ENCODE peak calls at places on chromosome 7, in six cellular contexts. One of them, this sample, is unnamed.

GRCh38 chr7:121475806-121476205 is 79.7 kb upstream of the FAM3C start:
- DNase-seq in RPMI7951: no peak
- DNase-seq in effector memory CD4-positive, alpha-beta T cell: no peak
- DNase-seq in frontal cortex: no peak
- DNase-seq in posterior cingulate gyrus: no peak
- DNase-seq in IMR-90: no peak
- DNase-seq in this sample: no peak

GRCh38 chr7:30770936-30771858 is at the start of gene MINDY4:
- DNase-seq in frontal cortex: peak
- DNase-seq in IMR-90: peak
- DNase-seq in effector memory CD4-positive, alpha-beta T cell: peak
- DNase-seq in RPMI7951: peak
- DNase-seq in posterior cingulate gyrus: peak
- DNase-seq in this sample: peak

GRCh38 chr7:40571796-40572195 is 437.0 kb downstream of the SUGCT start:
- DNase-seq in RPMI7951: peak
- DNase-seq in effector memory CD4-positive, alpha-beta T cell: no peak
- DNase-seq in posterior cingulate gyrus: no peak
- DNase-seq in frontal cortex: no peak
- DNase-seq in IMR-90: peak
- DNase-seq in this sample: no peak

GRCh38 chr7:18468794-18469193 is 26.8 kb upstream of the HDAC9 start:
- DNase-seq in frontal cortex: no peak
- DNase-seq in effector memory CD4-positive, alpha-beta T cell: no peak
- DNase-seq in RPMI7951: no peak
- DNase-seq in posterior cingulate gyrus: no peak
- DNase-seq in IMR-90: no peak
- DNase-seq in this sample: no peak

GRCh38 chr7:12137283-12137682 is 73.8 kb upstream of the TMEM106B start:
- DNase-seq in posterior cingulate gyrus: no peak
- DNase-seq in frontal cortex: no peak
- DNase-seq in IMR-90: no peak
- DNase-seq in effector memory CD4-positive, alpha-beta T cell: no peak
- DNase-seq in RPMI7951: no peak
- DNase-seq in this sample: no peak

GRCh38 chr7:34823650-34824258 is 165.7 kb downstream of the NPSR1 start:
- DNase-seq in posterior cingulate gyrus: peak
- DNase-seq in IMR-90: peak
- DNase-seq in frontal cortex: peak
- DNase-seq in effector memory CD4-positive, alpha-beta T cell: peak
- DNase-seq in RPMI7951: peak
- DNase-seq in this sample: peak

GRCh38 chr7:157703131-157703530 is 366.3 kb downstream of the DNAJB6 start:
- DNase-seq in IMR-90: no peak
- DNase-seq in frontal cortex: no peak
- DNase-seq in effector memory CD4-positive, alpha-beta T cell: no peak
- DNase-seq in RPMI7951: no peak
- DNase-seq in posterior cingulate gyrus: peak
- DNase-seq in this sample: no peak

GRCh38 chr7:72077776-72078175 is 334.4 kb downstream of the CALN1 start:
- DNase-seq in frontal cortex: no peak
- DNase-seq in RPMI7951: no peak
- DNase-seq in IMR-90: no peak
- DNase-seq in posterior cingulate gyrus: no peak
- DNase-seq in effector memory CD4-positive, alpha-beta T cell: no peak
- DNase-seq in this sample: peak

GRCh38 chr7:142602756-142603155 is 146.5 kb upstream of the PRSS1 start:
- DNase-seq in IMR-90: no peak
- DNase-seq in posterior cingulate gyrus: no peak
- DNase-seq in RPMI7951: peak
- DNase-seq in effector memory CD4-positive, alpha-beta T cell: no peak
- DNase-seq in frontal cortex: no peak
- DNase-seq in this sample: no peak

GRCh38 chr7:66697451-66698438 is 42.8 kb upstream of the RABGEF1 start:
- DNase-seq in frontal cortex: peak
- DNase-seq in posterior cingulate gyrus: peak
- DNase-seq in RPMI7951: peak
- DNase-seq in effector memory CD4-positive, alpha-beta T cell: no peak
- DNase-seq in IMR-90: peak
- DNase-seq in this sample: peak

GRCh38 chr7:87152112-87152896 is at the start of gene DMTF1:
- DNase-seq in IMR-90: peak
- DNase-seq in frontal cortex: peak
- DNase-seq in RPMI7951: peak
- DNase-seq in effector memory CD4-positive, alpha-beta T cell: peak
- DNase-seq in posterior cingulate gyrus: peak
- DNase-seq in this sample: peak

GRCh38 chr7:7554647-7555575 is 11.8 kb upstream of the MIOS start:
- DNase-seq in effector memory CD4-positive, alpha-beta T cell: no peak
- DNase-seq in posterior cingulate gyrus: no peak
- DNase-seq in frontal cortex: no peak
- DNase-seq in RPMI7951: no peak
- DNase-seq in IMR-90: no peak
- DNase-seq in this sample: no peak

GRCh38 chr7:157464971-157465481 is 128.2 kb downstream of the DNAJB6 start:
- DNase-seq in effector memory CD4-positive, alpha-beta T cell: no peak
- DNase-seq in IMR-90: no peak
- DNase-seq in RPMI7951: no peak
- DNase-seq in frontal cortex: no peak
- DNase-seq in posterior cingulate gyrus: no peak
- DNase-seq in this sample: no peak

GRCh38 chr7:11786186-11786585 is 45.8 kb downstream of the THSD7A start:
- DNase-seq in effector memory CD4-positive, alpha-beta T cell: no peak
- DNase-seq in frontal cortex: no peak
- DNase-seq in IMR-90: no peak
- DNase-seq in RPMI7951: no peak
- DNase-seq in posterior cingulate gyrus: no peak
- DNase-seq in this sample: no peak

GRCh38 chr7:100583132-100584045 is 2.5 kb downstream of the LRCH4 start:
- DNase-seq in posterior cingulate gyrus: peak
- DNase-seq in IMR-90: peak
- DNase-seq in frontal cortex: peak
- DNase-seq in RPMI7951: peak
- DNase-seq in effector memory CD4-positive, alpha-beta T cell: peak
- DNase-seq in this sample: peak

GRCh38 chr7:100162874-100163533 is 4.5 kb upstream of the TRAPPC14 start:
- DNase-seq in RPMI7951: no peak
- DNase-seq in posterior cingulate gyrus: no peak
- DNase-seq in effector memory CD4-positive, alpha-beta T cell: no peak
- DNase-seq in IMR-90: no peak
- DNase-seq in frontal cortex: no peak
- DNase-seq in this sample: no peak

GRCh38 chr7:77368974-77369373 is 47.2 kb downstream of the GSAP start:
- DNase-seq in IMR-90: peak
- DNase-seq in RPMI7951: peak
- DNase-seq in frontal cortex: no peak
- DNase-seq in effector memory CD4-positive, alpha-beta T cell: no peak
- DNase-seq in posterior cingulate gyrus: no peak
- DNase-seq in this sample: no peak

GRCh38 chr7:29328050-29328449 is 133.5 kb downstream of the CHN2 start:
- DNase-seq in posterior cingulate gyrus: no peak
- DNase-seq in frontal cortex: no peak
- DNase-seq in effector memory CD4-positive, alpha-beta T cell: no peak
- DNase-seq in IMR-90: no peak
- DNase-seq in RPMI7951: no peak
- DNase-seq in this sample: no peak

GRCh38 chr7:128863433-128863989 is 855 bp downstream of the ATP6V1F start:
- DNase-seq in posterior cingulate gyrus: no peak
- DNase-seq in RPMI7951: peak
- DNase-seq in IMR-90: peak
- DNase-seq in frontal cortex: no peak
- DNase-seq in effector memory CD4-positive, alpha-beta T cell: peak
- DNase-seq in this sample: no peak

GRCh38 chr7:135160098-135160857 is 10.2 kb downstream of the CYREN start:
- DNase-seq in frontal cortex: no peak
- DNase-seq in RPMI7951: peak
- DNase-seq in IMR-90: peak
- DNase-seq in posterior cingulate gyrus: no peak
- DNase-seq in effector memory CD4-positive, alpha-beta T cell: no peak
- DNase-seq in this sample: no peak

GRCh38 chr7:55133630-55134392 is 115.0 kb downstream of the EGFR start:
- DNase-seq in IMR-90: peak
- DNase-seq in frontal cortex: no peak
- DNase-seq in RPMI7951: peak
- DNase-seq in posterior cingulate gyrus: no peak
- DNase-seq in effector memory CD4-positive, alpha-beta T cell: no peak
- DNase-seq in this sample: no peak

GRCh38 chr7:16719699-16720098 is 33.9 kb upstream of the TSPAN13 start:
- DNase-seq in RPMI7951: no peak
- DNase-seq in posterior cingulate gyrus: no peak
- DNase-seq in effector memory CD4-positive, alpha-beta T cell: no peak
- DNase-seq in frontal cortex: no peak
- DNase-seq in IMR-90: peak
- DNase-seq in this sample: no peak

GRCh38 chr7:36158321-36158605 is 5.2 kb downstream of the EEPD1 start:
- DNase-seq in effector memory CD4-positive, alpha-beta T cell: no peak
- DNase-seq in RPMI7951: no peak
- DNase-seq in frontal cortex: no peak
- DNase-seq in posterior cingulate gyrus: no peak
- DNase-seq in IMR-90: no peak
- DNase-seq in this sample: no peak

GRCh38 chr7:4797858-4798705 is 22.7 kb downstream of the AP5Z1 start:
- DNase-seq in IMR-90: peak
- DNase-seq in RPMI7951: peak
- DNase-seq in frontal cortex: peak
- DNase-seq in posterior cingulate gyrus: no peak
- DNase-seq in effector memory CD4-positive, alpha-beta T cell: peak
- DNase-seq in this sample: peak

This sample was measured in head of caudate nucleus.